ENCODE peak calls at places on chromosome 20, in four cellular contexts. One of them, this sample, is unnamed.

GRCh38 chr20:62636446-62636845 is 5.9 kb upstream of the SLCO4A1 start:
- DNase-seq in fibroblast of lung: no peak
- DNase-seq in hepatocyte: peak; percentile 60
- DNase-seq in activated naive CD8-positive, alpha-beta T cell treated with anti-CD3 and anti-CD28 coated beads, Interleukin-2, amount 50 U/mL, for 16 hours: no peak
- DNase-seq in this sample: no peak

GRCh38 chr20:58902003-58902402 is 49.5 kb downstream of the GNAS start:
- DNase-seq in fibroblast of lung: no peak
- DNase-seq in hepatocyte: no peak
- DNase-seq in activated naive CD8-positive, alpha-beta T cell treated with anti-CD3 and anti-CD28 coated beads, Interleukin-2, amount 50 U/mL, for 16 hours: no peak
- DNase-seq in this sample: no peak

GRCh38 chr20:50408526-50409364 is 101.4 kb upstream of the PTPN1 start:
- DNase-seq in fibroblast of lung: no peak
- DNase-seq in hepatocyte: no peak
- DNase-seq in activated naive CD8-positive, alpha-beta T cell treated with anti-CD3 and anti-CD28 coated beads, Interleukin-2, amount 50 U/mL, for 16 hours: no peak
- DNase-seq in this sample: no peak

GRCh38 chr20:35909796-35910195 is 44.5 kb downstream of the SCAND1 start:
- DNase-seq in fibroblast of lung: no peak
- DNase-seq in hepatocyte: no peak
- DNase-seq in activated naive CD8-positive, alpha-beta T cell treated with anti-CD3 and anti-CD28 coated beads, Interleukin-2, amount 50 U/mL, for 16 hours: no peak
- DNase-seq in this sample: no peak

GRCh38 chr20:10674684-10675455 is 1.1 kb upstream of the JAG1 start:
- DNase-seq in fibroblast of lung: peak; percentile 71
- DNase-seq in hepatocyte: peak; percentile 92
- DNase-seq in activated naive CD8-positive, alpha-beta T cell treated with anti-CD3 and anti-CD28 coated beads, Interleukin-2, amount 50 U/mL, for 16 hours: no peak
- DNase-seq in this sample: peak; percentile 92

GRCh38 chr20:24236963-24237362 is 232.5 kb upstream of the SYNDIG1 start:
- DNase-seq in fibroblast of lung: no peak
- DNase-seq in hepatocyte: no peak
- DNase-seq in activated naive CD8-positive, alpha-beta T cell treated with anti-CD3 and anti-CD28 coated beads, Interleukin-2, amount 50 U/mL, for 16 hours: no peak
- DNase-seq in this sample: no peak

GRCh38 chr20:20755674-20756319 is 43.4 kb upstream of the RALGAPA2 start:
- DNase-seq in fibroblast of lung: no peak
- DNase-seq in hepatocyte: no peak
- DNase-seq in activated naive CD8-positive, alpha-beta T cell treated with anti-CD3 and anti-CD28 coated beads, Interleukin-2, amount 50 U/mL, for 16 hours: no peak
- DNase-seq in this sample: no peak

GRCh38 chr20:63966944-63967322 is 2.8 kb downstream of the ZNF512B start:
- DNase-seq in fibroblast of lung: no peak
- DNase-seq in hepatocyte: no peak
- DNase-seq in activated naive CD8-positive, alpha-beta T cell treated with anti-CD3 and anti-CD28 coated beads, Interleukin-2, amount 50 U/mL, for 16 hours: no peak
- DNase-seq in this sample: no peak

GRCh38 chr20:14245368-14245970 is 91.9 kb downstream of the FLRT3 start:
- DNase-seq in fibroblast of lung: peak; percentile 25
- DNase-seq in hepatocyte: peak; percentile 10
- DNase-seq in activated naive CD8-positive, alpha-beta T cell treated with anti-CD3 and anti-CD28 coated beads, Interleukin-2, amount 50 U/mL, for 16 hours: no peak
- DNase-seq in this sample: peak; percentile 49

GRCh38 chr20:3115190-3116107 is 30.9 kb upstream of the AVP start:
- DNase-seq in fibroblast of lung: peak; percentile 57
- DNase-seq in hepatocyte: peak; percentile 74
- DNase-seq in activated naive CD8-positive, alpha-beta T cell treated with anti-CD3 and anti-CD28 coated beads, Interleukin-2, amount 50 U/mL, for 16 hours: no peak
- DNase-seq in this sample: peak; percentile 72

GRCh38 chr20:31665753-31666152 is 28.0 kb downstream of the COX4I2 start:
- DNase-seq in fibroblast of lung: no peak
- DNase-seq in hepatocyte: no peak
- DNase-seq in activated naive CD8-positive, alpha-beta T cell treated with anti-CD3 and anti-CD28 coated beads, Interleukin-2, amount 50 U/mL, for 16 hours: no peak
- DNase-seq in this sample: no peak

GRCh38 chr20:47263502-47264084 is 92.9 kb downstream of the ZMYND8 start:
- DNase-seq in fibroblast of lung: no peak
- DNase-seq in hepatocyte: no peak
- DNase-seq in activated naive CD8-positive, alpha-beta T cell treated with anti-CD3 and anti-CD28 coated beads, Interleukin-2, amount 50 U/mL, for 16 hours: no peak
- DNase-seq in this sample: no peak

GRCh38 chr20:22308934-22309333 is 275.4 kb downstream of the FOXA2 start:
- DNase-seq in fibroblast of lung: no peak
- DNase-seq in hepatocyte: no peak
- DNase-seq in activated naive CD8-positive, alpha-beta T cell treated with anti-CD3 and anti-CD28 coated beads, Interleukin-2, amount 50 U/mL, for 16 hours: no peak
- DNase-seq in this sample: no peak

GRCh38 chr20:2599265-2600060 is 53.0 kb upstream of the NOP56 start:
- DNase-seq in fibroblast of lung: no peak
- DNase-seq in hepatocyte: peak; percentile 24
- DNase-seq in activated naive CD8-positive, alpha-beta T cell treated with anti-CD3 and anti-CD28 coated beads, Interleukin-2, amount 50 U/mL, for 16 hours: no peak
- DNase-seq in this sample: no peak

GRCh38 chr20:46870041-46870440 is 24.6 kb upstream of the EYA2 start:
- DNase-seq in fibroblast of lung: no peak
- DNase-seq in hepatocyte: no peak
- DNase-seq in activated naive CD8-positive, alpha-beta T cell treated with anti-CD3 and anti-CD28 coated beads, Interleukin-2, amount 50 U/mL, for 16 hours: no peak
- DNase-seq in this sample: no peak

GRCh38 chr20:15708984-15709598 is 864.2 kb downstream of the KIF16B start:
- DNase-seq in fibroblast of lung: peak; percentile 9
- DNase-seq in hepatocyte: peak; percentile 42
- DNase-seq in activated naive CD8-positive, alpha-beta T cell treated with anti-CD3 and anti-CD28 coated beads, Interleukin-2, amount 50 U/mL, for 16 hours: no peak
- DNase-seq in this sample: no peak

GRCh38 chr20:2245637-2246036 is 50.2 kb upstream of the TGM3 start:
- DNase-seq in fibroblast of lung: no peak
- DNase-seq in hepatocyte: no peak
- DNase-seq in activated naive CD8-positive, alpha-beta T cell treated with anti-CD3 and anti-CD28 coated beads, Interleukin-2, amount 50 U/mL, for 16 hours: no peak
- DNase-seq in this sample: no peak

GRCh38 chr20:59770270-59770669 is 163.2 kb downstream of the SYCP2 start:
- DNase-seq in fibroblast of lung: no peak
- DNase-seq in hepatocyte: no peak
- DNase-seq in activated naive CD8-positive, alpha-beta T cell treated with anti-CD3 and anti-CD28 coated beads, Interleukin-2, amount 50 U/mL, for 16 hours: no peak
- DNase-seq in this sample: no peak

GRCh38 chr20:44585042-44585968 is 2.9 kb downstream of the PKIG start:
- DNase-seq in fibroblast of lung: no peak
- DNase-seq in hepatocyte: no peak
- DNase-seq in activated naive CD8-positive, alpha-beta T cell treated with anti-CD3 and anti-CD28 coated beads, Interleukin-2, amount 50 U/mL, for 16 hours: no peak
- DNase-seq in this sample: no peak